ENCODE peak calls at places on chromosome 11, in nine cellular contexts. U is head of caudate nucleus, T is neuronal stem cell, W is M059J, J is GM12865, G is NCI-H2107, K is LoVo, R is Daoy, M is nucleus accumbens. H is an unnamed sample.

GRCh38 chr11:66216911-66217310 is 51.5 kb upstream of the RAB1B start:
- DNase-seq in U (no peak), T (no peak), W (no peak), J (no peak), G (no peak), K (no peak), R (no peak), M (no peak), H (no peak)

GRCh38 chr11:128290106-128290840 is 297.1 kb downstream of the ETS1 start:
- DNase-seq in U (peak; percentile 72), T (peak; percentile 56), W (peak; percentile 91), J (peak; percentile 94), G (peak; percentile 13), K (peak; percentile 64), R (peak; percentile 73), M (no peak), H (peak; percentile 89)

GRCh38 chr11:62574363-62575057 is 819 bp upstream of the EEF1G start:
- DNase-seq in U (peak; percentile 88), T (no peak), W (no peak), J (peak; percentile 35), G (no peak), K (no peak), R (peak; percentile 27), M (no peak), H (peak; percentile 68)

GRCh38 chr11:33689506-33689905 is 11.1 kb downstream of the C11orf91 start:
- DNase-seq in U (no peak), T (no peak), W (no peak), J (no peak), G (no peak), K (no peak), R (no peak), M (no peak), H (no peak)

GRCh38 chr11:61378713-61379313 is 13.6 kb upstream of the TMEM216 start:
- DNase-seq in U (no peak), T (no peak), W (peak; percentile 90), J (no peak), G (no peak), K (no peak), R (peak; percentile 57), M (no peak), H (no peak)

GRCh38 chr11:56716379-56716854 is 17.5 kb downstream of the OR9G1 start:
- DNase-seq in U (no peak), T (no peak), W (no peak), J (peak; percentile 26), G (no peak), K (no peak), R (no peak), M (no peak), H (peak; percentile 59)

GRCh38 chr11:87142594-87142993 is 104.9 kb downstream of the TMEM135 start:
- DNase-seq in U (no peak), T (no peak), W (no peak), J (no peak), G (no peak), K (no peak), R (no peak), M (no peak), H (no peak)

GRCh38 chr11:126790550-126790981 is 210.0 kb downstream of the KIRREL3 start:
- DNase-seq in U (peak; percentile 88), T (no peak), W (peak; percentile 97), J (no peak), G (no peak), K (no peak), R (peak; percentile 93), M (no peak), H (peak; percentile 26)

GRCh38 chr11:69922015-69922595 is 102.9 kb upstream of the FGF3 start:
- DNase-seq in U (no peak), T (no peak), W (no peak), J (no peak), G (no peak), K (no peak), R (no peak), M (no peak), H (no peak)

GRCh38 chr11:47060807-47061206 is 115.9 kb downstream of the ARFGAP2 start:
- DNase-seq in U (no peak), T (no peak), W (peak; percentile 36), J (peak; percentile 10), G (no peak), K (no peak), R (peak; percentile 10), M (no peak), H (no peak)